ENCODE peak calls at places on chromosomes 1 and 21, in five cellular contexts. One of them, this sample, is unnamed. For H3K4me1, the result is how much of the 10 kb centered on the place peaks cover.

GRCh38 chr21:41359289-41359688 is 2.5 kb upstream of the MX2 start:
- DNase-seq in mesenchymal stem cell: no peak
- DNase-seq in tibial nerve: no peak
- DNase-seq in tibial artery: no peak
- DNase-seq in neural progenitor cell: peak
- DNase-seq in this sample: no peak

GRCh38 chr21:36089946-36090345 is 20.1 kb downstream of the CBR1 start:
- DNase-seq in mesenchymal stem cell: no peak
- DNase-seq in tibial nerve: no peak
- DNase-seq in tibial artery: no peak
- DNase-seq in neural progenitor cell: no peak
- DNase-seq in this sample: no peak

GRCh38 chr1:241926141-241926540 is 31.4 kb upstream of the BECN2 start:
- DNase-seq in tibial nerve: no peak
- DNase-seq in tibial artery: no peak
- DNase-seq in neural progenitor cell: no peak
- DNase-seq in mesenchymal stem cell: no peak
- DNase-seq in this sample: no peak

GRCh38 chr1:91224878-91225277 is 179.8 kb downstream of the HFM1 start:
- DNase-seq in tibial nerve: no peak
- DNase-seq in neural progenitor cell: no peak
- DNase-seq in tibial artery: no peak
- DNase-seq in mesenchymal stem cell: no peak
- DNase-seq in this sample: no peak

GRCh38 chr1:67618285-67619018 is 66.5 kb upstream of the GADD45A start:
- DNase-seq in mesenchymal stem cell: peak
- DNase-seq in neural progenitor cell: no peak
- DNase-seq in tibial artery: peak
- DNase-seq in tibial nerve: peak
- DNase-seq in this sample: no peak

GRCh38 chr1:205227584-205228006 is at the start of gene TMCC2:
- DNase-seq in tibial nerve: peak
- DNase-seq in mesenchymal stem cell: peak
- DNase-seq in tibial artery: peak
- DNase-seq in neural progenitor cell: peak
- DNase-seq in this sample: peak

GRCh38 chr1:227416156-227416865 is 98.0 kb upstream of the CDC42BPA start:
- DNase-seq in tibial nerve: no peak
- DNase-seq in mesenchymal stem cell: peak
- DNase-seq in tibial artery: no peak
- DNase-seq in neural progenitor cell: no peak
- DNase-seq in this sample: no peak

GRCh38 chr1:82775402-82776000 is 974.8 kb downstream of the ADGRL2 start:
- DNase-seq in tibial artery: no peak
- DNase-seq in neural progenitor cell: peak
- DNase-seq in mesenchymal stem cell: peak
- DNase-seq in tibial nerve: no peak
- DNase-seq in this sample: no peak

GRCh38 chr1:38026592-38027200 is 14.2 kb downstream of the UTP11 start:
- DNase-seq in neural progenitor cell: peak
- DNase-seq in mesenchymal stem cell: peak
- DNase-seq in tibial artery: no peak
- DNase-seq in tibial nerve: no peak
- DNase-seq in this sample: no peak

GRCh38 chr1:41378999-41379740 is 17.9 kb downstream of the FOXO6 start:
- DNase-seq in tibial nerve: no peak
- DNase-seq in tibial artery: no peak
- DNase-seq in mesenchymal stem cell: no peak
- DNase-seq in neural progenitor cell: no peak
- DNase-seq in this sample: no peak

GRCh38 chr1:202279806-202280205 is 61.9 kb downstream of the UBE2T start:
- DNase-seq in tibial nerve: no peak
- DNase-seq in mesenchymal stem cell: peak
- DNase-seq in tibial artery: no peak
- DNase-seq in neural progenitor cell: no peak
- DNase-seq in this sample: no peak

GRCh38 chr1:202282017-202282335 is 59.8 kb downstream of the UBE2T start:
- DNase-seq in mesenchymal stem cell: no peak
- DNase-seq in tibial artery: no peak
- DNase-seq in neural progenitor cell: no peak
- DNase-seq in tibial nerve: no peak
- DNase-seq in this sample: no peak

GRCh38 chr1:202282596-202283283 is 59.0 kb downstream of the UBE2T start:
- DNase-seq in tibial artery: no peak
- DNase-seq in mesenchymal stem cell: peak
- DNase-seq in tibial nerve: no peak
- DNase-seq in neural progenitor cell: no peak
- DNase-seq in this sample: no peak

GRCh38 chr1:202280595-202280994 is 61.1 kb downstream of the UBE2T start:
- DNase-seq in mesenchymal stem cell: no peak
- DNase-seq in tibial artery: no peak
- DNase-seq in tibial nerve: no peak
- DNase-seq in neural progenitor cell: no peak
- DNase-seq in this sample: no peak

GRCh38 chr1:202281316-202282016 is 60.3 kb downstream of the UBE2T start:
- DNase-seq in neural progenitor cell: no peak
- DNase-seq in mesenchymal stem cell: peak
- DNase-seq in tibial artery: no peak
- DNase-seq in tibial nerve: no peak
- DNase-seq in this sample: no peak
- H3K4me1 ChIP-seq in neural progenitor cell: under half
- H3K4me1 ChIP-seq in mesenchymal stem cell: under half
- H3K4me1 ChIP-seq in tibial artery: half or more
- H3K4me1 ChIP-seq in tibial nerve: under half
- H3K4me1 ChIP-seq in this sample: under half

DNA sequence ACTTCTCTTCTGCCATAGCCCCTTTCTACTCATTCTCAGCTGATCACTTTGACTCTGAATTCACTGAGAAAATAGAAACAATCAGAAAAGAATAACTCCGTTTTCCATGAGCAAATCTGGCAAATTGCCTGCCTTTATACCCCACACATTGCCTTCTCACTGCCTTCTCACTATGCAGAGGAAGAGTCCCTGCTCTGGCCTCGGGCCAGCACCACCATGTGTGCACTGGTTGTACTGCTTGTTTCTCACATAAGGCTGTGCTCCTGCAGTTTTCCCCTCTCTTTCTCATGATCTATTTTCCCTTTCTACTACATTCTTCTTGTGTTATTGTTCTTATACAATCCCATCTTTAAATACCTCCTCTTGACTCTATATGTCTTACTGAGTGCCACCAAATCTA is 2.3 kb upstream of the HMGCS2 start:
- DNase-seq in tibial artery: no peak
- DNase-seq in mesenchymal stem cell: no peak
- DNase-seq in tibial nerve: no peak
- DNase-seq in neural progenitor cell: peak
- DNase-seq in this sample: no peak
- H3K4me1 ChIP-seq in tibial artery: under half
- H3K4me1 ChIP-seq in mesenchymal stem cell: under half
- H3K4me1 ChIP-seq in tibial nerve: under half
- H3K4me1 ChIP-seq in neural progenitor cell: under half
- H3K4me1 ChIP-seq in this sample: under half

GRCh38 chr1:39722495-39722894 is 16.2 kb upstream of the PPIE start:
- DNase-seq in tibial artery: no peak
- DNase-seq in tibial nerve: no peak
- DNase-seq in mesenchymal stem cell: peak
- DNase-seq in neural progenitor cell: no peak
- DNase-seq in this sample: no peak
- H3K4me1 ChIP-seq in tibial artery: under half
- H3K4me1 ChIP-seq in tibial nerve: under half
- H3K4me1 ChIP-seq in mesenchymal stem cell: under half
- H3K4me1 ChIP-seq in neural progenitor cell: under half
- H3K4me1 ChIP-seq in this sample: under half

GRCh38 chr1:232555581-232556189 is 74.2 kb downstream of the SIPA1L2 start:
- DNase-seq in tibial artery: no peak
- DNase-seq in mesenchymal stem cell: peak
- DNase-seq in tibial nerve: no peak
- DNase-seq in neural progenitor cell: no peak
- DNase-seq in this sample: no peak
- H3K4me1 ChIP-seq in tibial artery: under half
- H3K4me1 ChIP-seq in mesenchymal stem cell: under half
- H3K4me1 ChIP-seq in tibial nerve: half or more
- H3K4me1 ChIP-seq in neural progenitor cell: half or more
- H3K4me1 ChIP-seq in this sample: under half

GRCh38 chr1:155126494-155127104 is 1.1 kb upstream of the EFNA1 start:
- DNase-seq in tibial nerve: no peak
- DNase-seq in neural progenitor cell: peak
- DNase-seq in tibial artery: no peak
- DNase-seq in mesenchymal stem cell: peak
- DNase-seq in this sample: peak
- H3K4me1 ChIP-seq in tibial nerve: half or more
- H3K4me1 ChIP-seq in neural progenitor cell: half or more
- H3K4me1 ChIP-seq in tibial artery: under half
- H3K4me1 ChIP-seq in mesenchymal stem cell: half or more
- H3K4me1 ChIP-seq in this sample: under half